ENCODE peak calls at places on chromosomes 1 and 21, in eight cellular contexts. Y, F, I, X, S, V, R and E are unnamed samples.

GRCh38 chr1:115373305-115373704 is 35.3 kb upstream of the NGF start:
- DNase-seq in Y (no peak), F (no peak), I (no peak), X (no peak), S (no peak), V (no peak), R (peak; percentile 64), E (no peak)

GRCh38 chr1:168320805-168321577 is 40.3 kb downstream of the TBX19 start:
- DNase-seq in Y (no peak), F (no peak), I (no peak), X (no peak), S (peak; percentile 65), V (no peak), R (peak; percentile 91), E (no peak)

GRCh38 chr21:27572681-27573080 is 605.8 kb upstream of the ADAMTS5 start:
- DNase-seq in Y (no peak), F (no peak), I (no peak), X (no peak), S (no peak), V (no peak), R (peak; percentile 75), E (no peak)

GRCh38 chr1:78045850-78046778 is at the start of gene GIPC2:
- DNase-seq in Y (no peak), F (peak; percentile 12), I (no peak), X (no peak), S (no peak), V (peak; percentile 46), R (peak; percentile 34), E (no peak)

GRCh38 chr21:45740491-45741357 is 97.2 kb downstream of the PCBP3 start:
- DNase-seq in Y (no peak), F (no peak), I (no peak), X (no peak), S (no peak), V (no peak), R (peak; percentile 9), E (no peak)

GRCh38 chr1:22763479-22764200 is 53.0 kb downstream of the EPHB2 start:
- DNase-seq in Y (no peak), F (no peak), I (peak; percentile 31), X (no peak), S (no peak), V (no peak), R (no peak), E (no peak)

GRCh38 chr1:160459687-160460086 is 59.3 kb downstream of the VANGL2 start:
- DNase-seq in Y (no peak), F (no peak), I (no peak), X (no peak), S (no peak), V (no peak), R (no peak), E (no peak)

GRCh38 chr21:23374155-23374554 is 2233.1 kb downstream of the MRPL39 start:
- DNase-seq in Y (no peak), F (no peak), I (no peak), X (no peak), S (no peak), V (no peak), R (no peak), E (no peak)

GRCh38 chr1:220213381-220213983 is 58.8 kb downstream of the RAB3GAP2 start:
- DNase-seq in Y (no peak), F (no peak), I (no peak), X (no peak), S (no peak), V (no peak), R (no peak), E (no peak)

GRCh38 chr1:4684849-4685248 is 30.4 kb downstream of the AJAP1 start:
- DNase-seq in Y (no peak), F (no peak), I (no peak), X (no peak), S (no peak), V (no peak), R (no peak), E (no peak)

GRCh38 chr1:12464627-12465056 is 153.4 kb downstream of the DHRS3 start:
- DNase-seq in Y (no peak), F (no peak), I (no peak), X (no peak), S (no peak), V (peak; percentile 59), R (peak; percentile 97), E (no peak)

GRCh38 chr1:5718716-5719632 is 273.3 kb downstream of the NPHP4 start:
- DNase-seq in Y (no peak), F (no peak), I (no peak), X (no peak), S (no peak), V (peak; percentile 45), R (no peak), E (no peak)

GRCh38 chr1:97006044-97006676 is 284.6 kb downstream of the PTBP2 start:
- DNase-seq in Y (no peak), F (no peak), I (no peak), X (no peak), S (no peak), V (no peak), R (peak; percentile 49), E (no peak)

GRCh38 chr1:243917177-243917862 is 67.3 kb upstream of the AKT3 start:
- DNase-seq in Y (no peak), F (peak; percentile 7), I (peak; percentile 65), X (no peak), S (peak; percentile 65), V (peak; percentile 52), R (peak; percentile 77), E (peak; percentile 19)

GRCh38 chr1:43312638-43313515 is 12.1 kb downstream of the TIE1 start:
- DNase-seq in Y (no peak), F (no peak), I (no peak), X (no peak), S (no peak), V (no peak), R (no peak), E (no peak)

GRCh38 chr1:28173151-28173979 is 3.1 kb downstream of the PTAFR start:
- DNase-seq in Y (no peak), F (no peak), I (no peak), X (no peak), S (no peak), V (peak; percentile 22), R (peak; percentile 28), E (no peak)

GRCh38 chr1:10399487-10399917 is 638 bp downstream of the PGD start:
- DNase-seq in Y (no peak), F (no peak), I (no peak), X (no peak), S (no peak), V (peak; percentile 75), R (peak; percentile 35), E (no peak)

GRCh38 chr1:226003502-226004170 is 4.5 kb upstream of the SDE2 start:
- DNase-seq in Y (no peak), F (no peak), I (no peak), X (no peak), S (no peak), V (no peak), R (no peak), E (no peak)

GRCh38 chr1:33300673-33301072 is 20.2 kb downstream of the A3GALT2 start:
- DNase-seq in Y (no peak), F (no peak), I (no peak), X (no peak), S (no peak), V (peak; percentile 71), R (peak; percentile 93), E (no peak)

GRCh38 chr1:84708031-84708430 is 17.8 kb upstream of the SSX2IP start:
- DNase-seq in Y (no peak), F (no peak), I (no peak), X (no peak), S (no peak), V (no peak), R (no peak), E (no peak)

GRCh38 chr1:58908539-58909161 is 124.8 kb upstream of the JUN start:
- DNase-seq in Y (no peak), F (no peak), I (no peak), X (no peak), S (no peak), V (no peak), R (no peak), E (no peak)